ENCODE peak calls at places on chromosome 1, in seven cellular contexts. V is T-helper 9 cell; C is GM04504; I is Peyer's patch; Q is iris pigment epithelial cell; K is CD4-positive, alpha-beta memory T cell; Z is left cardiac atrium. J is an unnamed sample.

GRCh38 chr1:169692766-169693460 is 18.5 kb downstream of the SELL start:
- DNase-seq in C (no peak), Z (no peak), I (no peak), Q (no peak), K (peak), V (no peak), J (no peak)

GRCh38 chr1:77830946-77831345 is 51.5 kb downstream of the MIGA1 start:
- DNase-seq in K (no peak), V (no peak), Q (no peak), I (no peak), Z (no peak), C (no peak), J (no peak)

GRCh38 chr1:11649624-11650330 is 4.5 kb downstream of the FBXO2 start:
- DNase-seq in Q (no peak), V (no peak), I (no peak), K (no peak), Z (no peak), C (no peak), J (no peak)

GRCh38 chr1:15220825-15221431 is 26.1 kb upstream of the FHAD1 start:
- DNase-seq in K (no peak), I (no peak), Z (no peak), Q (no peak), V (no peak), C (no peak), J (no peak)

GRCh38 chr1:219422811-219423598 is 189.9 kb downstream of the ZC3H11B start:
- DNase-seq in Q (peak), K (no peak), I (no peak), C (no peak), Z (no peak), V (no peak), J (peak)

GRCh38 chr1:22380024-22380785 is 71.4 kb upstream of the ZBTB40 start:
- DNase-seq in Q (peak), K (no peak), I (no peak), V (no peak), Z (no peak), C (no peak), J (peak)

GRCh38 chr1:151292207-151293030 is 10.3 kb downstream of the ZNF687 start:
- DNase-seq in V (no peak), I (no peak), K (no peak), Q (no peak), C (no peak), Z (no peak), J (no peak)

GRCh38 chr1:161193561-161194235 is 5.2 kb downstream of the ADAMTS4 start:
- DNase-seq in I (no peak), Z (peak), K (no peak), V (no peak), Q (no peak), C (no peak), J (no peak)

GRCh38 chr1:207811920-207812720 is 60.3 kb downstream of the CD46 start:
- DNase-seq in Z (peak), C (no peak), V (no peak), I (no peak), K (no peak), Q (peak), J (no peak)

J was measured in brain microvascular endothelial cell.